ENCODE peak calls at places on chromosomes 5 and 9, in four cellular contexts. D, E, Y and M are unnamed samples.

GRCh38 chr9:74499770-74500583 is 2.8 kb downstream of the RORB start:
- DNase-seq in Y (no peak), E (no peak), D (no peak), M (no peak)

GRCh38 chr5:139982157-139982974 is 60.7 kb downstream of the NRG2 start:
- DNase-seq in E (no peak), Y (no peak), D (no peak), M (peak)

GRCh38 chr9:37155601-37156000 is 35.2 kb downstream of the ZCCHC7 start:
- DNase-seq in D (no peak), Y (no peak), E (no peak), M (no peak)

GRCh38 chr5:72268753-72269410 is 51.2 kb downstream of the MRPS27 start:
- DNase-seq in E (peak), Y (peak), D (peak), M (peak)

GRCh38 chr5:124773291-124774001 is 27.0 kb upstream of the ZNF608 start:
- DNase-seq in Y (no peak), E (no peak), D (no peak), M (no peak)

GRCh38 chr5:177147239-177147638 is 13.7 kb downstream of the NSD1 start:
- DNase-seq in Y (no peak), E (no peak), D (no peak), M (no peak)

GRCh38 chr5:127011151-127011550 is 19.2 kb downstream of the MARCHF3 start:
- DNase-seq in E (no peak), D (no peak), Y (no peak), M (no peak)

GRCh38 chr9:33868430-33869000 is 51.6 kb downstream of the UBE2R2 start:
- DNase-seq in E (no peak), Y (no peak), D (no peak), M (no peak)

GRCh38 chr9:72661401-72662135 is 140.2 kb downstream of the TMC1 start:
- DNase-seq in D (no peak), Y (no peak), E (no peak), M (no peak)

GRCh38 chr9:123893831-123894460 is 36.0 kb downstream of the DENND1A start:
- DNase-seq in D (no peak), E (peak), Y (no peak), M (no peak)

GRCh38 chr9:121718063-121718462 is 66.6 kb downstream of the DAB2IP start:
- DNase-seq in Y (no peak), D (no peak), E (peak), M (no peak)

GRCh38 chr9:89591291-89592200 is 13.3 kb upstream of the GADD45G start:
- DNase-seq in D (no peak), E (no peak), Y (no peak), M (no peak)

GRCh38 chr5:154393850-154394249 is 51.9 kb upstream of the SAP30L start:
- DNase-seq in E (no peak), D (no peak), Y (no peak), M (no peak)

GRCh38 chr5:175285263-175285662 is 158.7 kb downstream of the DRD1 start:
- DNase-seq in E (no peak), Y (no peak), D (no peak), M (peak)

GRCh38 chr5:92401492-92401891 is 1018.4 kb upstream of the ARRDC3 start:
- DNase-seq in Y (no peak), E (peak), D (no peak), M (peak)

GRCh38 chr5:133193794-133194193 is 142.0 kb downstream of the HSPA4 start:
- DNase-seq in D (no peak), E (no peak), Y (no peak), M (no peak)

GRCh38 chr5:56328753-56329560 is 95.8 kb upstream of the ANKRD55 start:
- DNase-seq in D (peak), Y (peak), E (no peak), M (no peak)

GRCh38 chr9:3181049-3181953 is 337.4 kb upstream of the PUM3 start:
- DNase-seq in D (no peak), Y (no peak), E (peak), M (peak)

GRCh38 chr5:100797863-100798262 is 105.2 kb downstream of the ST8SIA4 start:
- DNase-seq in Y (no peak), D (no peak), E (no peak), M (no peak)

GRCh38 chr5:110262754-110263153 is 463.7 kb downstream of the TMEM232 start:
- DNase-seq in D (no peak), E (no peak), Y (no peak), M (no peak)

GRCh38 chr9:124202447-124202971 is 55.2 kb upstream of the NEK6 start:
- DNase-seq in Y (peak), D (peak), E (no peak), M (no peak)

GRCh38 chr9:104069288-104069687 is 24.8 kb upstream of the SMC2 start:
- DNase-seq in D (no peak), Y (no peak), E (no peak), M (no peak)

GRCh38 chr9:90007516-90008430 is 403.0 kb downstream of the GADD45G start:
- DNase-seq in D (no peak), E (no peak), Y (no peak), M (no peak)

GRCh38 chr9:89172398-89172797 is 6.2 kb downstream of the SHC3 start:
- DNase-seq in D (no peak), Y (no peak), E (no peak), M (no peak)

GRCh38 chr5:24539625-24540024 is 105.2 kb downstream of the CDH10 start:
- DNase-seq in Y (no peak), E (no peak), D (no peak), M (no peak)

GRCh38 chr5:149212203-149212951 is 59.3 kb upstream of the AFAP1L1 start:
- DNase-seq in E (no peak), D (no peak), Y (no peak), M (no peak)

GRCh38 chr9:70421272-70422180 is 7.1 kb upstream of the KLF9 start:
- DNase-seq in Y (no peak), D (peak), E (no peak), M (peak)

GRCh38 chr5:53733853-53734252 is 173.4 kb downstream of the NDUFS4 start:
- DNase-seq in D (no peak), Y (no peak), E (no peak), M (no peak)

GRCh38 chr9:134372621-134373267 is 46.5 kb downstream of the RXRA start:
- DNase-seq in D (no peak), E (no peak), Y (no peak), M (no peak)

GRCh38 chr5:161751265-161751664 is 65.7 kb downstream of the GABRA6 start:
- DNase-seq in E (no peak), Y (no peak), D (no peak), M (no peak)

GRCh38 chr9:125674981-125675973 is 31.7 kb downstream of the MAPKAP1 start:
- DNase-seq in E (no peak), Y (no peak), D (no peak), M (no peak)

GRCh38 chr5:160398806-160399205 is 1.0 kb downstream of the FAM200C start:
- DNase-seq in D (no peak), Y (no peak), E (peak), M (peak)

GRCh38 chr5:180668835-180669596 is 19.6 kb upstream of the FLT4 start:
- DNase-seq in Y (no peak), D (no peak), E (no peak), M (no peak)

GRCh38 chr5:91281409-91281808 is 101.7 kb downstream of the ARRDC3 start:
- DNase-seq in D (no peak), E (no peak), Y (no peak), M (peak)

GRCh38 chr5:61604626-61605025 is 272.6 kb downstream of the ZSWIM6 start:
- DNase-seq in Y (no peak), D (no peak), E (no peak), M (no peak)

GRCh38 chr9:2494571-2494970 is 127.0 kb upstream of the VLDLR start:
- DNase-seq in Y (no peak), E (no peak), D (no peak), M (no peak)

GRCh38 chr5:81397169-81397568 is 3.2 kb upstream of the ACOT12 start:
- DNase-seq in E (no peak), Y (no peak), D (no peak), M (no peak)

GRCh38 chr5:138461343-138462125 is 3.7 kb upstream of the EGR1 start:
- DNase-seq in E (no peak), Y (no peak), D (no peak), M (no peak)